ENCODE peak calls at places on chromosomes 3 and 15, in four cellular contexts. C, E, G and H are unnamed samples.

GRCh38 chr3:40088527-40089170 is 220.9 kb upstream of the EIF1B start:
- DNase-seq in E (no peak), C (no peak), G (no peak), H (no peak)

GRCh38 chr3:113557374-113557773 is 25.0 kb downstream of the SIDT1 start:
- DNase-seq in E (no peak), G (no peak), C (peak; percentile 51), H (no peak)

GRCh38 chr3:43526956-43527355 is 94.9 kb downstream of the ANO10 start:
- DNase-seq in G (no peak), E (no peak), C (no peak), H (no peak)

GRCh38 chr3:58683001-58683845 is 16.6 kb upstream of the FAM3D start:
- DNase-seq in E (no peak), G (no peak), C (peak; percentile 28), H (no peak)

GRCh38 chr3:195250473-195251251 is 20.3 kb downstream of the XXYLT1 start:
- DNase-seq in E (no peak), G (no peak), C (peak; percentile 34), H (no peak)

GRCh38 chr15:53808058-53808703 is 48.7 kb upstream of the WDR72 start:
- DNase-seq in C (no peak), E (no peak), G (peak; percentile 6), H (no peak)

GRCh38 chr15:63601026-63601726 is 4.0 kb downstream of the FBXL22 start:
- DNase-seq in G (peak; percentile 7), E (no peak), C (peak; percentile 19), H (peak; percentile 64)

GRCh38 chr15:40982855-40983254 is 29.6 kb downstream of the CHAC1 start:
- DNase-seq in C (peak; percentile 91), E (no peak), G (no peak), H (no peak)

GRCh38 chr15:50906954-50907865 is 1.3 kb upstream of the AP4E1 start:
- DNase-seq in G (no peak), E (no peak), C (no peak), H (no peak)

GRCh38 chr3:134543113-134543512 is 57.3 kb downstream of the CEP63 start:
- DNase-seq in C (no peak), E (no peak), G (no peak), H (no peak)

GRCh38 chr15:72614810-72615532 is 39.5 kb upstream of the GOLGA6B start:
- DNase-seq in C (no peak), E (no peak), G (no peak), H (no peak)

GRCh38 chr3:64459711-64460110 is 228.1 kb downstream of the ADAMTS9 start:
- DNase-seq in E (no peak), C (no peak), G (no peak), H (no peak)

GRCh38 chr15:78340243-78341056 is at the start of gene CRABP1:
- DNase-seq in E (no peak), G (no peak), C (no peak), H (no peak)

GRCh38 chr3:71062920-71063767 is 520.4 kb downstream of the FOXP1 start:
- DNase-seq in C (no peak), G (no peak), E (no peak), H (no peak)

GRCh38 chr15:101723161-101723873 is 956 bp downstream of the TARS3 start:
- DNase-seq in C (peak; percentile 32), G (no peak), E (no peak), H (no peak)

GRCh38 chr3:27686642-27687041 is 35.5 kb downstream of the EOMES start:
- DNase-seq in C (peak; percentile 66), E (no peak), G (no peak), H (no peak)

GRCh38 chr3:190692256-190692655 is 170.2 kb downstream of the GMNC start:
- DNase-seq in E (no peak), C (no peak), G (no peak), H (no peak)

GRCh38 chr3:40313975-40314860 is 4.7 kb downstream of the EIF1B start:
- DNase-seq in G (no peak), C (peak; percentile 9), E (no peak), H (no peak)

GRCh38 chr3:24683511-24684384 is 189.1 kb upstream of the THRB start:
- DNase-seq in E (no peak), G (peak; percentile 26), C (peak; percentile 56), H (no peak)